ENCODE peak calls at places on chromosomes 3 and 15, in six cellular contexts. Y, U, I, H, J and T are unnamed samples.

GRCh38 chr15:26970712-26971210 is at the start of gene GABRG3:
- DNase-seq in H (no peak), I (no peak), U (no peak), Y (no peak), J (peak; percentile 77), T (no peak)

GRCh38 chr3:57004154-57004730 is 56.2 kb upstream of the SPATA12 start:
- DNase-seq in H (no peak), Y (no peak), I (no peak), U (no peak), J (no peak), T (no peak)

GRCh38 chr3:141243295-141243707 is 11.7 kb downstream of the PXYLP1 start:
- DNase-seq in I (peak; percentile 36), J (no peak), Y (no peak), U (peak; percentile 74), H (peak; percentile 68), T (peak; percentile 45)

GRCh38 chr15:67146875-67147381 is 81.5 kb downstream of the SMAD3 start:
- DNase-seq in Y (no peak), U (no peak), J (no peak), H (no peak), I (peak; percentile 96), T (peak; percentile 93)

GRCh38 chr3:102132370-102132769 is 283.1 kb downstream of the NFKBIZ start:
- DNase-seq in H (no peak), U (no peak), I (no peak), J (no peak), Y (no peak), T (peak; percentile 62)

GRCh38 chr3:100802126-100802525 is 92.8 kb downstream of the TFG start:
- DNase-seq in I (peak; percentile 61), Y (no peak), U (no peak), J (no peak), H (no peak), T (peak; percentile 79)

GRCh38 chr15:85614059-85614458 is 180.7 kb downstream of the KLHL25 start:
- DNase-seq in I (no peak), U (no peak), Y (no peak), H (no peak), J (no peak), T (no peak)

GRCh38 chr15:83158393-83158792 is 49.2 kb downstream of the HDGFL3 start:
- DNase-seq in H (no peak), U (no peak), J (no peak), Y (no peak), I (no peak), T (no peak)

GRCh38 chr15:59278120-59278519 is 71.5 kb downstream of the LDHAL6B start:
- DNase-seq in H (no peak), U (no peak), I (no peak), Y (no peak), J (no peak), T (no peak)

GRCh38 chr15:90872481-90873184 is 4.2 kb downstream of the FURIN start:
- DNase-seq in H (no peak), U (no peak), I (peak; percentile 80), Y (peak; percentile 70), J (peak; percentile 30), T (peak; percentile 84)

GRCh38 chr15:71782447-71783165 is 27.7 kb upstream of the NR2E3 start:
- DNase-seq in Y (no peak), H (no peak), J (no peak), I (no peak), U (no peak), T (no peak)

GRCh38 chr3:46931631-46932441 is 44.7 kb downstream of the CCDC12 start:
- DNase-seq in Y (peak; percentile 32), H (no peak), I (peak; percentile 39), J (no peak), U (no peak), T (peak; percentile 40)

GRCh38 chr15:79025201-79025600 is 65.4 kb downstream of the RASGRF1 start:
- DNase-seq in J (no peak), U (no peak), I (no peak), Y (peak; percentile 37), H (no peak), T (no peak)
- TF ChIP-seq CTCF in J (peak; percentile 53), U (no peak), I (no peak), Y (no peak), H (no peak), T (no peak)

DNA sequence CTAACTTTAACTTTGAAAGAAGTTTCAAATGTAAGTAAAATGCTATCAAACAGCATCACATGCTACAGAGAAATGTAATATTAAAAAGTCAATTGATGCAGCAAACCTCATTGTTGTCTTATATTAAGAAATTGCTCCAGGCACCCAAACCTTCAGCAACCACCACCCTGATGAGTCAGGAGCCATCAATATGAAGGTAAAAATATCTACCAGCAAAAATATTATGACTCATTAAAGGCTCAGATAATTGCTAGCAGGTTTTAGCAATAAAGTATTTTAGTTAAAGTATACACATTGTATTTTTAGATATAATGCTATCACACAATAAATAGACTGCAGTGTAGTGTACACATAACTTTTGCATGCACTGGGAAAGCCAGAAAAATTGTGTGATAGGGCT is 746.4 kb downstream of the ZPLD1 start:
- DNase-seq in J (no peak), I (no peak), Y (no peak), U (no peak), H (no peak), T (no peak)
- TF ChIP-seq CTCF in J (no peak), I (no peak), Y (no peak), U (no peak), H (no peak), T (no peak)

DNA sequence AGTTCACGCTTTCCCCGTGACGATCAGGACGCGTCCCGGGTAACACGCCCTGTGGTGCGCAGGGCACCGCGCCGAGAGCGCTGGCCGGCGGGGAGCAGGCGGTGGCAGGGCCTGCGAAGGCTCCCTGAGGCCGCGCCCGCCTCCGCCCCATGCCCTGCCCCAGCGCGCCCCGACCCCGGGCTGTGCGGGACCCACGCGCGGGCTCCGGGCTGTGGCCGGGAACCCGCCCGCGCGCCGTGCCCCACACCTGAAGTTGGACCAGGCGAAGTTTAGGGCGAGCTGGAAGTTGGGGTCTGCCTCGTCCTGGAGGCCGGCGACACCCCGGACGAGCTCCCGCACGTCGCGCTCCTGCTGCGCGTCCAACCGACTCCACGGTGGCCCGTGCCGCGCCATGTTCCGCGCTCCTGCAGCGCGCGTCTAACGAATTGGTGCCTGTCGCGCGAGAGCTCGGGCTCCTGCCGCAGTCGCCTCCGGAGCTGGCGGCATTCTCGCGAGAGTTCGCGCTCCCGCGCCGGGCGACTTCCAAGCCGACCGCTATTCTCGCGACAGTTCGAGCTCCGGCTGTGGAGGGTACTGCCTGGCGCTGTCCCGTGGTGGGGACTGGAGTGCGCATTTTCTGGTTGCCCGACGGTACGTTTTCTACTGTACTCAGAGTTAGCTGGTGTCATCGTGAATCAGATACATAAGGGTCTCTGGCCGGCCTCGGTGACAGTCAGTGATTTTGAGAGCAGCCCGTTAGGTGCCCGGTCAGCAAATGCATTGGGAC is at the start of gene TUBGCP5:
- DNase-seq in Y (peak; percentile 98), J (peak; percentile 98), H (peak; percentile 97), U (peak; percentile 94), I (peak; percentile 98), T (peak; percentile 98)
- TF ChIP-seq CTCF in Y (peak; percentile 5), J (peak; percentile 38), H (no peak), U (no peak), I (peak; percentile 28), T (peak; percentile 32)

GRCh38 chr3:108608750-108609149 is 19.2 kb downstream of the DZIP3 start:
- DNase-seq in H (no peak), J (peak; percentile 67), I (no peak), Y (no peak), U (no peak), T (no peak)
- TF ChIP-seq CTCF in H (no peak), J (peak; percentile 56), I (no peak), Y (no peak), U (no peak), T (no peak)